ENCODE peak calls at places on chromosomes 16 and 17, in six cellular contexts. One of them, this sample, is unnamed.

GRCh38 chr16:20904507-20905079 is 4.0 kb downstream of the LYRM1 start:
- DNase-seq in epithelial cell of proximal tubule: no peak
- DNase-seq in H1: no peak
- DNase-seq in spleen: no peak
- DNase-seq in hepatocyte: no peak
- DNase-seq in coronary artery: no peak
- DNase-seq in this sample: no peak

GRCh38 chr17:9230346-9230745 is 209.0 kb downstream of the NTN1 start:
- DNase-seq in epithelial cell of proximal tubule: no peak
- DNase-seq in spleen: peak
- DNase-seq in hepatocyte: no peak
- DNase-seq in coronary artery: no peak
- DNase-seq in H1: no peak
- DNase-seq in this sample: no peak

GRCh38 chr17:82440377-82440981 is 10.1 kb downstream of the CYBC1 start:
- DNase-seq in hepatocyte: no peak
- DNase-seq in coronary artery: no peak
- DNase-seq in epithelial cell of proximal tubule: no peak
- DNase-seq in H1: no peak
- DNase-seq in spleen: peak
- DNase-seq in this sample: no peak

GRCh38 chr17:63995626-63996025 is 2.5 kb upstream of the PRR29 start:
- DNase-seq in epithelial cell of proximal tubule: no peak
- DNase-seq in H1: no peak
- DNase-seq in coronary artery: no peak
- DNase-seq in spleen: peak
- DNase-seq in hepatocyte: no peak
- DNase-seq in this sample: no peak

GRCh38 chr16:19843371-19843770 is 41.3 kb downstream of the GPRC5B start:
- DNase-seq in hepatocyte: peak
- DNase-seq in coronary artery: no peak
- DNase-seq in H1: no peak
- DNase-seq in spleen: no peak
- DNase-seq in epithelial cell of proximal tubule: no peak
- DNase-seq in this sample: no peak

GRCh38 chr17:20097362-20097761 is 88.2 kb downstream of the SPECC1 start:
- DNase-seq in H1: no peak
- DNase-seq in epithelial cell of proximal tubule: no peak
- DNase-seq in hepatocyte: no peak
- DNase-seq in coronary artery: no peak
- DNase-seq in spleen: no peak
- DNase-seq in this sample: no peak

GRCh38 chr16:81964808-81965207 is 46.5 kb downstream of the SDR42E1 start:
- DNase-seq in H1: no peak
- DNase-seq in coronary artery: no peak
- DNase-seq in epithelial cell of proximal tubule: no peak
- DNase-seq in spleen: no peak
- DNase-seq in hepatocyte: no peak
- DNase-seq in this sample: no peak

GRCh38 chr16:6035161-6035560 is 937.6 kb upstream of the EEF2KMT start:
- DNase-seq in coronary artery: no peak
- DNase-seq in spleen: no peak
- DNase-seq in epithelial cell of proximal tubule: no peak
- DNase-seq in hepatocyte: no peak
- DNase-seq in H1: no peak
- DNase-seq in this sample: no peak

GRCh38 chr17:65137076-65137935 is at the start of gene RGS9:
- DNase-seq in hepatocyte: peak
- DNase-seq in coronary artery: peak
- DNase-seq in H1: peak
- DNase-seq in spleen: peak
- DNase-seq in epithelial cell of proximal tubule: no peak
- DNase-seq in this sample: peak

GRCh38 chr17:37292429-37293139 is 83.2 kb upstream of the C17orf78 start:
- DNase-seq in hepatocyte: no peak
- DNase-seq in epithelial cell of proximal tubule: no peak
- DNase-seq in H1: no peak
- DNase-seq in coronary artery: no peak
- DNase-seq in spleen: no peak
- DNase-seq in this sample: no peak

GRCh38 chr17:1905190-1905919 is 75.5 kb downstream of the RPA1 start:
- DNase-seq in coronary artery: no peak
- DNase-seq in hepatocyte: no peak
- DNase-seq in H1: no peak
- DNase-seq in epithelial cell of proximal tubule: no peak
- DNase-seq in spleen: no peak
- DNase-seq in this sample: no peak

GRCh38 chr16:89201467-89202377 is 1.4 kb upstream of the SLC22A31 start:
- DNase-seq in epithelial cell of proximal tubule: no peak
- DNase-seq in H1: peak
- DNase-seq in hepatocyte: peak
- DNase-seq in spleen: peak
- DNase-seq in coronary artery: no peak
- DNase-seq in this sample: peak

GRCh38 chr17:34364741-34365140 is 1.7 kb upstream of the CCL1 start:
- DNase-seq in H1: no peak
- DNase-seq in hepatocyte: no peak
- DNase-seq in spleen: no peak
- DNase-seq in epithelial cell of proximal tubule: no peak
- DNase-seq in coronary artery: no peak
- DNase-seq in this sample: no peak

GRCh38 chr17:6187836-6188235 is 117.7 kb downstream of the WSCD1 start:
- DNase-seq in epithelial cell of proximal tubule: no peak
- DNase-seq in H1: no peak
- DNase-seq in spleen: no peak
- DNase-seq in coronary artery: no peak
- DNase-seq in hepatocyte: no peak
- DNase-seq in this sample: no peak

GRCh38 chr16:82345318-82345717 is 175.3 kb upstream of the MPHOSPH6 start:
- DNase-seq in hepatocyte: no peak
- DNase-seq in epithelial cell of proximal tubule: no peak
- DNase-seq in H1: no peak
- DNase-seq in spleen: no peak
- DNase-seq in coronary artery: no peak
- DNase-seq in this sample: no peak

DNA sequence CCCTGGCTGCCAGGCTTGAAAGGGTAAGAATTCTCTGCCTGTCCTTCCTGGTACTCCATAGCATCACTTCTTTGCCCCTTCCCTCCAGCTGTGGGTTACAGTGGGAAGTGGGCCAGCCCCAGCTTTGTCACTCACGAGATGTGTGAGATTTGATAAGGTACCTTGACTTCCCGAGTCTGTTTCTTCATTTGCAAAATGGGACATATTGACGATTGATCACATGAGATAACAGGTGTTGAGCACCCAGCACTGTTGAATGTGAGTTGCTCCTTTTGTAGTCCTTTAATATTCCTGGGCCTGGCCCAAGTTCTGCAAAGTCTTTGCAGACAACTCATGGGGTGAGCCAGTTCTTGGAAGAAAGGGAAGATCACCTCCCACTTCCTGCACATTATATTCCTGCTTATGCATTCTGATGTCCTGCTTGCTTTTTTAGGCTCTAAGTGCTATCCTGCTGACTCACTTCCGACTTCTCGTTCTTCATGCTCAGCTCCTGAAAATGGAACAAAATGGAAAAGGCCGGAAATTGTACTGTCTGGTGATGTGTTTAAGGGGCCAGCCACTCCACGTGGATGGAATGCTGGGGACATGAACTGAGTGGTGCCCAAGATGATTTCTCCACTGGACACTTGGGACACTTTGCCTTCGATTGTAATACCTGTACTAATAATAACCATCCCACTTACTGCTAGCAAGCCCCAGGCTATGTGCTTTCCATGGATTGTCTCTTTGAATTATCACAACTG is 8.3 kb upstream of the NLK start:
- DNase-seq in hepatocyte: no peak
- DNase-seq in coronary artery: no peak
- DNase-seq in H1: no peak
- DNase-seq in epithelial cell of proximal tubule: no peak
- DNase-seq in spleen: no peak
- DNase-seq in this sample: no peak
- TF ChIP-seq CTCF in hepatocyte: no peak
- TF ChIP-seq CTCF in coronary artery: no peak
- TF ChIP-seq CTCF in H1: no peak
- TF ChIP-seq CTCF in epithelial cell of proximal tubule: no peak
- TF ChIP-seq CTCF in spleen: no peak
- TF ChIP-seq CTCF in this sample: no peak

GRCh38 chr17:80169107-80169506 is 723 bp upstream of the CARD14 start:
- DNase-seq in hepatocyte: no peak
- DNase-seq in H1: no peak
- DNase-seq in coronary artery: no peak
- DNase-seq in epithelial cell of proximal tubule: no peak
- DNase-seq in spleen: no peak
- DNase-seq in this sample: no peak
- TF ChIP-seq CTCF in hepatocyte: no peak
- TF ChIP-seq CTCF in H1: no peak
- TF ChIP-seq CTCF in coronary artery: no peak
- TF ChIP-seq CTCF in epithelial cell of proximal tubule: no peak
- TF ChIP-seq CTCF in spleen: no peak
- TF ChIP-seq CTCF in this sample: no peak

GRCh38 chr17:49111934-49112333 is 20.6 kb upstream of the B4GALNT2 start:
- DNase-seq in coronary artery: no peak
- DNase-seq in hepatocyte: no peak
- DNase-seq in spleen: no peak
- DNase-seq in epithelial cell of proximal tubule: no peak
- DNase-seq in H1: no peak
- DNase-seq in this sample: no peak
- TF ChIP-seq CTCF in coronary artery: no peak
- TF ChIP-seq CTCF in hepatocyte: no peak
- TF ChIP-seq CTCF in spleen: no peak
- TF ChIP-seq CTCF in epithelial cell of proximal tubule: no peak
- TF ChIP-seq CTCF in H1: no peak
- TF ChIP-seq CTCF in this sample: no peak

DNA sequence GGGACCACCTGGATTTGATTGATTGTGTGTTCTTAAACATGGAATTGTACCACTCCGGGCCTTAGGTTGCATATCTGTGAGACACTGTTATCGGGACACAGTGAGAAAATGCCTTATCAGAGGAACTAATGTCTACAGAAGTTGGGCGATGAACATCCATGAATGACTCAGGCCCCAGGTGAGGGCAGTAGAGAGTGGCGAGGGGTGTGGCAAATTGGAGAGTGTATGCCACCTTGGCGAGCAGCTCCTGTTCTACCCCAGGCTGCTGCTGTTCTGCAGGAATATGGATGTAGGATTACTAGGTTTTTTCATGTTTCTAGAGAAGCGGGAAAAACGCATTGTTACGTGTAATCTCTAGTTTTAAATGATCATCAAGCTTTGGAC is 38.8 kb downstream of the CLEC16A start:
- DNase-seq in hepatocyte: no peak
- DNase-seq in H1: no peak
- DNase-seq in epithelial cell of proximal tubule: no peak
- DNase-seq in coronary artery: no peak
- DNase-seq in spleen: no peak
- DNase-seq in this sample: no peak
- TF ChIP-seq CTCF in hepatocyte: no peak
- TF ChIP-seq CTCF in H1: peak
- TF ChIP-seq CTCF in epithelial cell of proximal tubule: peak
- TF ChIP-seq CTCF in coronary artery: no peak
- TF ChIP-seq CTCF in spleen: no peak
- TF ChIP-seq CTCF in this sample: no peak

This sample was measured in D721Med.